ENCODE peak calls at places on chromosomes 16 and 17, in four cellular contexts. One of them, this sample, is unnamed.

GRCh38 chr17:17899486-17899885 is 62.7 kb upstream of the SREBF1 start:
- DNase-seq in K562: no peak
- DNase-seq in WTC11: no peak
- DNase-seq in HepG2: peak; percentile 9
- DNase-seq in this sample: no peak

GRCh38 chr17:66438101-66438500 is 135.7 kb downstream of the PRKCA start:
- DNase-seq in K562: no peak
- DNase-seq in WTC11: no peak
- DNase-seq in HepG2: no peak
- DNase-seq in this sample: no peak

GRCh38 chr16:66254751-66255150 is 111.7 kb upstream of the CDH5 start:
- DNase-seq in K562: no peak
- DNase-seq in WTC11: no peak
- DNase-seq in HepG2: no peak
- DNase-seq in this sample: no peak

GRCh38 chr17:27082775-27083154 is 211.1 kb upstream of the WSB1 start:
- DNase-seq in K562: no peak
- DNase-seq in WTC11: no peak
- DNase-seq in HepG2: no peak
- DNase-seq in this sample: no peak

GRCh38 chr17:44761932-44762810 is 3.4 kb downstream of the ADAM11 start:
- DNase-seq in K562: no peak
- DNase-seq in WTC11: no peak
- DNase-seq in HepG2: no peak
- DNase-seq in this sample: no peak

GRCh38 chr17:48181653-48182052 is 74.1 kb downstream of the SNX11 start:
- DNase-seq in K562: peak; percentile 47
- DNase-seq in WTC11: peak; percentile 44
- DNase-seq in HepG2: no peak
- DNase-seq in this sample: no peak

GRCh38 chr17:64500923-64501765 is 4.3 kb upstream of the POLG2 start:
- DNase-seq in K562: no peak
- DNase-seq in WTC11: no peak
- DNase-seq in HepG2: no peak
- DNase-seq in this sample: no peak

GRCh38 chr16:87190288-87191240 is 126.6 kb downstream of the C16orf95 start:
- DNase-seq in K562: no peak
- DNase-seq in WTC11: no peak
- DNase-seq in HepG2: no peak
- DNase-seq in this sample: no peak

GRCh38 chr16:13070268-13070667 is 168.9 kb downstream of the SHISA9 start:
- DNase-seq in K562: no peak
- DNase-seq in WTC11: peak; percentile 83
- DNase-seq in HepG2: no peak
- DNase-seq in this sample: peak; percentile 17

DNA sequence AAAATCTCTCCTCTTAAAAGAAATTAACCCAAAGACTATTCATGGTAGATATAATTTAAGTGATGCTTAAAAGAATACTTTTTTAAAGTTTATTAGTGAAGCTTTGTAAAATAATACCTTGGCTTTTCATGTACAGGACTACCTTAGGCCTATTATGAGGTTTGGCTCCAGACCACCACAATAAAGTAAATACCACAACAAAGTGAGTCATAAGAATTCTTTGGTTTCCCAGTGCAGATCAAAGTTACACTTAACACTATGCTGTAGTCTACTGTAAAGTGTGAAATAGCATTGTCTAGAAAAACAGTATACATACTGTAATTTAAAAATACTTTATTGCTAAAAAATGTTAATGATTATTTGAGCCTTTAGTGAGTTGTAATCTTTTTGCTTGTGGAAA is 31.7 kb downstream of the CLTC start:
- DNase-seq in K562: no peak
- DNase-seq in WTC11: no peak
- DNase-seq in HepG2: no peak
- DNase-seq in this sample: no peak
- TF ChIP-seq FOXJ3 in K562: no peak
- TF ChIP-seq FOXJ3 in WTC11: no peak
- TF ChIP-seq FOXJ3 in HepG2: no peak
- TF ChIP-seq FOXJ3 in this sample: no peak

DNA sequence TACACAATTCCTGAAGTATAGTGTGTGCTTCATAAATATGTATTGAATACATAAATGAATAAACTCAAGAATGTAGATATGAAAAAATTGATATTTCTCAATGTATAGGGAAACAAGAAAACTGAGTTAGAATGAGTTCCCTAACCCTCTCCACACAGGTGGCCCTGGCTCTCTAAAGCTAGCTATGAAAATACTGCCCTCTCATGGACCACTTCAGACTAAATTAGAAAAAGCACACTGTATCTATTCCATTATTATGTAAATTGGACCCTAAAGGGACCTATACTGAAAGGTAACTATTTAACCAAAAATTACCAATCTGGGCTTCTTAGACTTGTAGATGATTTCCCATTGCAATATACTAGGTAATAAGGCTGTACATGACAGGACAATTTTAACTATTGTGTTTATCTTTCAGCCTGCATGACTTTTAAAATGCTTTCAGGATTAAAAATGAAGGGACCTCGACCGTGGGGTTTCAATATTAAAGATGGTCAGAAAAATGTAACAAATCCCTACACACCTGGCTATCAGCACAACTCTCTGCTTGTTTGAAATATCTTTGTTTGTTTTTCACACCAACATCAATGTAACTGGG is 672.5 kb upstream of the KIF2B start:
- DNase-seq in K562: no peak
- DNase-seq in WTC11: no peak
- DNase-seq in HepG2: peak; percentile 4
- DNase-seq in this sample: peak; percentile 23
- TF ChIP-seq FOXJ3 in K562: no peak
- TF ChIP-seq FOXJ3 in WTC11: no peak
- TF ChIP-seq FOXJ3 in HepG2: no peak
- TF ChIP-seq FOXJ3 in this sample: no peak

DNA sequence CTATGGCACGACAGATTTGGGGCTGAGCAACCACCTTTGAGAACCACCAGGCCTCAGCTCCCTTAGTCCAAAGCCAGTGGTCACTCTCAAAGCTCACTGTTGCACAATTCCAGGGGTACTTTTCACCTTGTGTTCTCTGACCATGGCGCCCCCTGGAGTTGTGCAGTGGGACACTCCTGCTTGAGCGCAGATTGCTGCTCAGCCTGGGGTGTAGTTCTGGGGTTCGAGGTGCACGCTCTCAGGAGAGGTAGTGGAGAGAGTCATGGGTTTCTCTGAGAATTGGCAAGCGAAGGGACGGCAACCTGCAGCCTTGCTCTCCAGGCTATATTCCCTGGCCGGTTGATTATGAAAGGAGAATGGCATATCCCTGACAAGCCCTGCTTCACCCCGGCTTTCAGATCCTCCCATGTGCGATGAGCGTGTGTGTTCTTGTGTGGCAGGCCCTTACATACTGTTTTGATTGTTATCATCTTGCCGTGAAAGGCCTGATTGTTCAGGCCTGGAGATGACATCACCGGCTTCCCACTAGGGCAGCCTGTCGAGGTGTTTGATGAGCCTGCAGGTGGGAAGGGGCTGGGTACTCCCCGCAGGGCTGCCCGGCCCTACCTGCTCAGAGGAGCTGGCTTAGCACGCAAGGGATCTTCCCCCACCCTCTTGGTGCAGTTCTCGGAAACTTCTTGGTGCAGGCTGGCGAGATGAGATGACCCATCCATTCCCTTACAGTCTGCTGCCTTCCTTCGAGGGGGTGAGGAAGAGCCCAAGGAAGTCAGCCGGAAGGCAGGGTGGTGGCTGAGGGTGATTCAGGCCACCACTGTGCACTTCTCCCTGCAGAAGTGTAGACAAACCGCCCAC is 431.2 kb downstream of the SLC39A11 start:
- DNase-seq in K562: no peak
- DNase-seq in WTC11: no peak
- DNase-seq in HepG2: peak; percentile 98
- DNase-seq in this sample: peak; percentile 27
- TF ChIP-seq FOXJ3 in K562: no peak
- TF ChIP-seq FOXJ3 in WTC11: no peak
- TF ChIP-seq FOXJ3 in HepG2: no peak
- TF ChIP-seq FOXJ3 in this sample: no peak

GRCh38 chr17:80743181-80743771 is 198.6 kb downstream of the RPTOR start:
- DNase-seq in K562: no peak
- DNase-seq in WTC11: no peak
- DNase-seq in HepG2: no peak
- DNase-seq in this sample: no peak
- TF ChIP-seq FOXJ3 in K562: no peak
- TF ChIP-seq FOXJ3 in WTC11: no peak
- TF ChIP-seq FOXJ3 in HepG2: no peak
- TF ChIP-seq FOXJ3 in this sample: no peak

GRCh38 chr17:81832608-81833159 is 407 bp downstream of the MCRIP1 start:
- DNase-seq in K562: peak; percentile 47
- DNase-seq in WTC11: peak; percentile 40
- DNase-seq in HepG2: no peak
- DNase-seq in this sample: peak; percentile 75
- TF ChIP-seq FOXJ3 in K562: no peak
- TF ChIP-seq FOXJ3 in WTC11: no peak
- TF ChIP-seq FOXJ3 in HepG2: no peak
- TF ChIP-seq FOXJ3 in this sample: no peak

DNA sequence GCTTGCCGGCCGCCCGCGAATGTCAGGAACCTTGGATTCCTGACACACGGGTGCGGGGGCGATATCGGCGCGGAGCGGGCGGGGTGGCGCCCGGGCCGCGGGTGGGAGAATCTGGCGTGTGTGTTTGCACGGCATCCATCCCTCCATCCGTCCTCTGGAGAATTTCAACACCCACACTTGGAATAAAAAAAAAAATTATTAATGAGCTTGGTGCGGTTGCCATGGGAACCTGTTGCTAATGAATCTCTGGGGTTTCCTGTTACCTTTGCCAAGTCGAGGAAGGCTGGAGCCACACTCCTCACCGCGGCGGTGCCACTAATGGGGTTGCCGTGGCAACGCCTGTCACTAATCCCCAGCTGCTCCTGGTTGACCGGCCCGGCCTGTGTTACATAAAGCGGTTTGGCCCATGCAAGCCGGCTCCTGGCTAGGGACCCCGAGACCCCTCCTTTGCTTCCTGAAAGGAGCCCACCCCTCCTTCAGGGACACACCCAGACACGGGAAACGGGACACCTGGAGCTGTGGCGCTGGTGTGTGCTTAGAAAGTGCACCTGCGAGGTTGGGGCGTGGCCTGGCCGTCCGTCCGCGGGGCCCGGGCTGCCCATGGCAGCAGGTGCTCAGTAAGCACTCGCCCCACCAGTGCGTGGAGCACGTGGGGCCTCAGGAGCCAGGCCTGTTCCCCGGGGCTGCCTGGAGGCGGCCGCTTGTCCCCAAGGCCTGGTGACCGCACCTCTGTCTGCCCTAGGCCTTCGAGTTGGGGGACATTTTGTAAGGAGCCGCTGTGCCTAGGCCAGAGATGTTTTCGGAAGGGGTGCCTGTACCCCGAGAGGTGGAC is 14.6 kb downstream of the CACNA1H start:
- DNase-seq in K562: no peak
- DNase-seq in WTC11: peak; percentile 43
- DNase-seq in HepG2: no peak
- DNase-seq in this sample: no peak
- TF ChIP-seq FOXJ3 in K562: no peak
- TF ChIP-seq FOXJ3 in WTC11: no peak
- TF ChIP-seq FOXJ3 in HepG2: no peak
- TF ChIP-seq FOXJ3 in this sample: no peak

GRCh38 chr17:43402078-43402477 is 3.3 kb downstream of the ARL4D start:
- DNase-seq in K562: no peak
- DNase-seq in WTC11: no peak
- DNase-seq in HepG2: no peak
- DNase-seq in this sample: no peak
- TF ChIP-seq FOXJ3 in K562: no peak
- TF ChIP-seq FOXJ3 in WTC11: no peak
- TF ChIP-seq FOXJ3 in HepG2: no peak
- TF ChIP-seq FOXJ3 in this sample: no peak

This sample was measured in SK-N-SH.